ENCODE peak calls at places on chromosomes 7 and 10, in six cellular contexts. E, S, C, W, U and B are unnamed samples.

GRCh38 chr7:105705427-105705826 is 124.1 kb upstream of the EFCAB10 start:
- DNase-seq in W (no peak), E (no peak), U (no peak), S (no peak), C (no peak), B (no peak)

GRCh38 chr10:16652154-16652553 is 130.5 kb upstream of the C1QL3 start:
- DNase-seq in E (no peak), U (peak; percentile 48), W (peak; percentile 7), S (peak; percentile 30), C (peak; percentile 48), B (no peak)

GRCh38 chr10:108901766-108902365 is 1021.4 kb downstream of the XPNPEP1 start:
- DNase-seq in U (no peak), C (no peak), W (no peak), S (no peak), E (no peak), B (no peak)

GRCh38 chr10:53491774-53492173 is 719.2 kb upstream of the MBL2 start:
- DNase-seq in C (no peak), U (no peak), W (no peak), E (no peak), S (no peak), B (no peak)

GRCh38 chr10:103445767-103446567 is 6.2 kb downstream of the CALHM2 start:
- DNase-seq in U (peak; percentile 69), C (peak; percentile 81), S (peak; percentile 97), E (peak; percentile 96), W (no peak), B (no peak)

GRCh38 chr7:66748791-66749190 is 8.3 kb downstream of the RABGEF1 start:
- DNase-seq in E (no peak), C (no peak), U (no peak), S (peak; percentile 13), W (no peak), B (no peak)

GRCh38 chr7:138313829-138314178 is 146.3 kb upstream of the TRIM24 start:
- DNase-seq in C (no peak), W (no peak), E (no peak), S (no peak), U (no peak), B (no peak)

GRCh38 chr10:90604636-90605035 is 253.2 kb downstream of the HTR7 start:
- DNase-seq in E (no peak), S (no peak), U (no peak), C (no peak), W (no peak), B (no peak)

GRCh38 chr7:101870361-101871062 is 53.1 kb downstream of the CUX1 start:
- DNase-seq in E (no peak), U (no peak), S (no peak), W (no peak), C (no peak), B (no peak)

GRCh38 chr7:137961200-137962177 is 40.4 kb downstream of the CREB3L2 start:
- DNase-seq in W (no peak), U (peak; percentile 67), C (no peak), E (peak; percentile 78), S (no peak), B (peak; percentile 72)

GRCh38 chr7:68730194-68730593 is 868.1 kb upstream of the AUTS2 start:
- DNase-seq in S (no peak), C (no peak), U (no peak), W (no peak), E (no peak), B (no peak)

GRCh38 chr7:18505870-18506460 is 10.4 kb downstream of the HDAC9 start:
- DNase-seq in E (no peak), W (peak; percentile 70), S (peak; percentile 52), U (peak; percentile 73), C (no peak), B (no peak)

GRCh38 chr7:25208525-25209221 is 19.6 kb downstream of the NPVF start:
- DNase-seq in W (no peak), S (no peak), C (no peak), U (no peak), E (no peak), B (no peak)

GRCh38 chr7:100090527-100091410 is 2.0 kb downstream of the COPS6 start:
- DNase-seq in W (no peak), U (no peak), C (no peak), E (no peak), S (no peak), B (no peak)

GRCh38 chr7:82593780-82594179 is 150.2 kb upstream of the CACNA2D1 start:
- DNase-seq in S (no peak), E (no peak), C (no peak), W (no peak), U (peak; percentile 11), B (no peak)

GRCh38 chr10:14047431-14047830 is 283.3 kb downstream of the FRMD4A start:
- DNase-seq in W (no peak), U (peak; percentile 21), E (no peak), C (no peak), S (no peak), B (no peak)

DNA sequence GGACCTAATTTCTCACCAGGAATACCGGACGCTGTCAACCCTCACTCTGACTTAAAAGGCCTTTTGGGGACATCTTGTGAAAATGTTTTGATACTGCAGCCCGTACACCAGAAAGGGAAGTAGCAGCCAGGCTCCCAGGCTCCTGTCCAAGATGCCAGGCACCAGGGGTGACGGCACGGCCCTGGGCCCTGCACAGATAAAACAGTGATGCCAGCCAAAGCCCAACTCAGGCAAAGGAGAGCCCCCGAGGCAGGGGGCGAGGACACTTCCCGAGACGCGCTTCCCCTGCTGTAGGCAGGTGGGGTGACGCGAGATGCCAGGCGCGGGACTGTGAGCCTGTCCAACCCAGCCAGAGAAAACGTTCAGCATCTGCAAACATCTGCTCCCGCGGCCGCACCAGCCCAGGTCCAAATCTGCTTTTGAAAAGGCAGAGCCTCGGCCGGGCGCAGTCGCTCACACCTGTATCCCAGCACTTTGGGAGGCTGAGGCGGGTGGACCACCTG is 15.7 kb downstream of the ZFAND2A start:
- DNase-seq in U (peak; percentile 23), C (peak; percentile 27), W (peak; percentile 29), E (peak; percentile 77), S (peak; percentile 31), B (no peak)
- TF ChIP-seq CTCF in U (no peak), C (no peak), W (peak; percentile 44), E (peak; percentile 54), S (no peak), B (peak; percentile 41)

GRCh38 chr10:92573091-92573797 is 649 bp downstream of the IDE start:
- DNase-seq in E (no peak), W (no peak), S (peak; percentile 59), C (peak; percentile 52), U (peak; percentile 61), B (peak; percentile 44)
- TF ChIP-seq CTCF in E (no peak), W (peak; percentile 35), S (peak; percentile 27), C (peak; percentile 18), U (peak; percentile 20), B (no peak)

GRCh38 chr10:28300027-28300426 is 2.8 kb downstream of the MPP7 start:
- DNase-seq in S (no peak), U (no peak), E (no peak), C (no peak), W (no peak), B (no peak)
- TF ChIP-seq CTCF in S (no peak), U (no peak), E (peak; percentile 17), C (no peak), W (peak; percentile 31), B (no peak)

GRCh38 chr7:64621656-64622055 is 44.3 kb upstream of the ZNF107 start:
- DNase-seq in S (no peak), E (no peak), W (no peak), C (no peak), U (no peak), B (no peak)

GRCh38 chr7:64619705-64620104 is 46.2 kb upstream of the ZNF107 start:
- DNase-seq in E (no peak), C (no peak), S (no peak), W (no peak), U (no peak), B (no peak)

GRCh38 chr7:64614812-64615211 is 51.1 kb upstream of the ZNF107 start:
- DNase-seq in U (no peak), C (no peak), W (no peak), S (no peak), E (no peak), B (no peak)

GRCh38 chr7:64613653-64614052 is 50.8 kb upstream of the ZNF680 start:
- DNase-seq in U (no peak), S (no peak), C (no peak), W (no peak), E (no peak), B (no peak)

DNA sequence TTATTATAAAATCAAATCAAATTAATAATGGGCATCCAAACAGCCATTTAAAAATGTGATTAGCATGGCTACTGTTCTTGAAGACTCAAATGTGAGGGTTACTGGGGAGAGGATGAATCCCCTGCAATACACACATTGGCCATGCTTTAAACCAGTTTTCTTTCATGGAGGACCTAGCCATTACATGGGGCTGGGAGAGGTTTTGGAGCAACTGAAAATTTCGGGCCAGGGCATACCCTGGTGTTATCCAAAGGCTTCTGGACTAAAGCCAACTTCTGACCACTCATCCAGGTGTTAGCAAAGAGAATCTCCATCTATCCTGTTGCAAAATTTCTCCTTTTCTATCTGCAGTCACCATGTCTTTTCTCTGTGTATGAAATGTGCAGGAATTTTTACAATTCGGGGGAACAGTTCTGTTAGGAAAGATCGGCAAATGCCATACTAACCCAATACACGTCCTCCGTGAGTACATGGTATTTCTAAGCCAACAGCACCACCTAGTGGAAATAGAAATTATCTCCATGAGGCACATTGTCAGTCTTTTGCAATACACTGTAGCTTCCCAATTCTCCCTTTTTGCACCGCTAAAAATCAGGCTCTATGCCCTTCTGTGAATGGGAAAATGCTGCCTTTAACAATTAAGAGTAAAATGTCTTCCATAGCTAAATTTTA is 47.0 kb upstream of the ZNF107 start:
- DNase-seq in U (peak; percentile 78), E (no peak), C (peak; percentile 69), W (peak; percentile 47), S (peak; percentile 68), B (no peak)
- TF ChIP-seq CTCF in U (peak; percentile 37), E (peak; percentile 67), C (peak; percentile 36), W (peak; percentile 47), S (peak; percentile 40), B (peak; percentile 49)

DNA sequence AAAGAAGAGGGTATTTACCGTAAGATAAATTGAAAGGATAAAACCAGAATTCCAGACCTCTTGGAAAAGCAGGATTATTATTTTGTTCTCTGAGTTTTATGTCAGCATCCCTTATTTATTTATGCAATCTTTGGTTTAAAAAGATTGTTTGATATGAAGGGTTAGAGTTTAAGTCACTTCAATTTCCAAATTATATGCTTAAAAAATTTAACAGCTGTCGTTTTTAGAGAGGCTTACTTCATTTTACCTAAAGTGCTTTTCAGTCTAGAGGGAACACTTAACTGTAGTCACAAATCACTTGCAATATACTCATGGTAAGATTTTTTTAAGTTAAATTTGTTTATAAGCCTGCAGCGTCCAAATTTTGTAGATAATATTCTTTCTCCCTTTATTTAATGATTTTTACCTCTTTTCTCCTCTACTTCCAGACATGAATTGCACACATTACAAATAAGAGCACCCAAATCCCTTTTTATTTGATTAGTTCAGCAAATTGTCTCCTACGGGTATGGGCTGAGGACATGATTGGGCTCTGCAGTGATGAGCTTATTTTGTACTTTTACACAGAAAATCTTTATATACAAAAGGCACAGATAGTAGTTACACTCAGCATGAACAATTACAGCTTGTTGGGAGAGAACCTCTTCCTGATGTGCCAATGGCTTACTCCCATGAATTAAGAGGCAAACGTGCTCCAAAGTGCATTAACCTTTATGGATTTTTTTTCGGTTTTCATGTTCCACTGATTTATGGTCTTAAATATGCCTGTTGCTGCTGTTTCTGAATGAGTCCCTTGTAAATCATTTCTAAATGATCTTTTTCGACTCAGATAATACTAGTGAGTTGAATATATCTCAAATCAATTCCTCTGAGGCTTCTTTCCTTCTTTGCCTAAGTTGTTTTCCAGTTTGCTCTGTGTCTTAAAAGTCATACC is 319.3 kb upstream of the LRGUK start:
- DNase-seq in U (no peak), C (no peak), W (no peak), S (no peak), E (no peak), B (no peak)
- TF ChIP-seq CTCF in U (no peak), C (no peak), W (no peak), S (no peak), E (no peak), B (no peak)